ENCODE peak calls at places on chromosomes 7 and 10, in four cellular contexts. Q, G, K and U are unnamed samples.

GRCh38 chr10:72740526-72740925 is 48.6 kb downstream of the MCU start:
- DNase-seq in Q (peak; percentile 65), G (peak; percentile 80), K (peak; percentile 42), U (no peak)

GRCh38 chr7:69683002-69683401 is 84.7 kb downstream of the AUTS2 start:
- DNase-seq in Q (no peak), G (no peak), K (no peak), U (no peak)

GRCh38 chr7:116438274-116438673 is 61.3 kb upstream of the CAV2 start:
- DNase-seq in Q (peak; percentile 18), G (peak; percentile 64), K (no peak), U (no peak)

GRCh38 chr7:102305414-102306268 is 19.0 kb downstream of the SH2B2 start:
- DNase-seq in Q (no peak), G (no peak), K (no peak), U (no peak)

GRCh38 chr7:150994141-150994837 is 3.5 kb downstream of the NOS3 start:
- DNase-seq in Q (no peak), G (no peak), K (peak; percentile 37), U (no peak)

GRCh38 chr7:20993693-20994092 is 207.0 kb upstream of the SP8 start:
- DNase-seq in Q (no peak), G (no peak), K (no peak), U (no peak)

GRCh38 chr10:25425776-25426175 is 251.0 kb downstream of the GPR158 start:
- DNase-seq in Q (no peak), G (no peak), K (peak; percentile 55), U (no peak)

GRCh38 chr7:158003441-158004122 is 584.0 kb downstream of the PTPRN2 start:
- DNase-seq in Q (no peak), G (no peak), K (no peak), U (no peak)

GRCh38 chr7:12030116-12030515 is 181.0 kb upstream of the TMEM106B start:
- DNase-seq in Q (peak; percentile 39), G (no peak), K (no peak), U (no peak)

GRCh38 chr10:86290933-86291615 is 75.5 kb downstream of the GRID1 start:
- DNase-seq in Q (no peak), G (no peak), K (no peak), U (no peak)

GRCh38 chr10:93272884-93273675 is 199.4 kb downstream of the CYP26A1 start:
- DNase-seq in Q (no peak), G (no peak), K (no peak), U (no peak)

GRCh38 chr7:40221836-40222235 is 87.0 kb downstream of the SUGCT start:
- DNase-seq in Q (peak; percentile 92), G (no peak), K (peak; percentile 96), U (no peak)

GRCh38 chr10:95346715-95347401 is 56.1 kb upstream of the PDLIM1 start:
- DNase-seq in Q (no peak), G (peak; percentile 19), K (peak; percentile 38), U (no peak)

GRCh38 chr10:103548581-103549348 is 55.3 kb downstream of the NEURL1 start:
- DNase-seq in Q (no peak), G (no peak), K (no peak), U (peak; percentile 60)

GRCh38 chr7:91344911-91345310 is 80.7 kb downstream of the FZD1 start:
- DNase-seq in Q (no peak), G (no peak), K (no peak), U (no peak)

GRCh38 chr7:133528796-133529195 is 275.9 kb downstream of the EXOC4 start:
- DNase-seq in Q (no peak), G (no peak), K (no peak), U (no peak)

GRCh38 chr10:78907458-78908211 is 161.1 kb upstream of the ZMIZ1 start:
- DNase-seq in Q (no peak), G (no peak), K (no peak), U (no peak)

GRCh38 chr10:28326516-28327493 is 23.9 kb upstream of the MPP7 start:
- DNase-seq in Q (peak; percentile 63), G (no peak), K (peak; percentile 38), U (no peak)

GRCh38 chr10:92789067-92789466 is 59.3 kb upstream of the EXOC6 start:
- DNase-seq in Q (no peak), G (no peak), K (no peak), U (no peak)

GRCh38 chr7:28782362-28782761 is 175.8 kb downstream of the TRIL start:
- DNase-seq in Q (no peak), G (no peak), K (no peak), U (no peak)

GRCh38 chr7:102393467-102393866 is 2.7 kb upstream of the PRKRIP1 start:
- DNase-seq in Q (no peak), G (peak; percentile 80), K (no peak), U (no peak)

GRCh38 chr10:89369142-89370105 is 8.4 kb upstream of the IFIT1B start:
- DNase-seq in Q (peak; percentile 60), G (peak; percentile 61), K (peak; percentile 75), U (no peak)

GRCh38 chr7:9028012-9028411 is 594.6 kb downstream of the NXPH1 start:
- DNase-seq in Q (no peak), G (no peak), K (no peak), U (no peak)

GRCh38 chr7:125572414-125572813 is 642.8 kb upstream of the POT1 start:
- DNase-seq in Q (no peak), G (no peak), K (no peak), U (no peak)

GRCh38 chr7:56053993-56054392 is 2.4 kb downstream of the CCT6A start:
- DNase-seq in Q (no peak), G (no peak), K (no peak), U (no peak)